ENCODE peak calls at places on chromosome 14, in four cellular contexts. X is neuronal stem cell, R is GM23248, M is neural progenitor cell. F is an unnamed sample.
A peak's percentile ranks its signal among the peaks of the same experiment; 100 is the strongest.

GRCh38 chr14:61625171-61625570 is 70.1 kb upstream of the HIF1A start:
- DNase-seq in M (no peak), X (no peak), R (peak; percentile 25), F (no peak)

GRCh38 chr14:88669346-88669745 is 106.5 kb downstream of the ZC3H14 start:
- DNase-seq in X (no peak), R (no peak), M (peak; percentile 7), F (no peak)

GRCh38 chr14:55589171-55589570 is 9.2 kb downstream of the KTN1 start:
- DNase-seq in X (no peak), R (peak; percentile 32), M (no peak), F (no peak)

GRCh38 chr14:91971188-91971778 is 23.8 kb upstream of the FBLN5 start:
- DNase-seq in M (no peak), R (no peak), X (no peak), F (no peak)

GRCh38 chr14:67602995-67603545 is 3.0 kb upstream of the PIGH start:
- DNase-seq in R (no peak), X (no peak), M (no peak), F (peak; percentile 19)

GRCh38 chr14:98608071-98609060 is 663.6 kb downstream of the BCL11B start:
- DNase-seq in R (no peak), X (no peak), M (no peak), F (no peak)

GRCh38 chr14:92578511-92578910 is 64.9 kb downstream of the RIN3 start:
- DNase-seq in X (no peak), M (no peak), R (peak; percentile 80), F (no peak)

GRCh38 chr14:92198804-92199203 is 77.0 kb downstream of the CPSF2 start:
- DNase-seq in X (no peak), M (no peak), R (no peak), F (no peak)

GRCh38 chr14:100370003-100370402 is 46.9 kb downstream of the SLC25A47 start:
- DNase-seq in M (no peak), R (no peak), X (no peak), F (no peak)

GRCh38 chr14:84482256-84483071 is 1047.5 kb upstream of the FLRT2 start:
- DNase-seq in X (peak; percentile 12), M (peak; percentile 53), R (peak; percentile 38), F (peak; percentile 74)

GRCh38 chr14:101130861-101131260 is 227.3 kb upstream of the RTL1 start:
- DNase-seq in X (no peak), R (no peak), M (peak; percentile 2), F (no peak)

GRCh38 chr14:104597576-104597975 is 7.0 kb downstream of the TMEM179 start:
- DNase-seq in R (no peak), X (no peak), M (no peak), F (no peak)

GRCh38 chr14:63833728-63834127 is 19.1 kb upstream of the SYNE2 start:
- DNase-seq in X (no peak), R (no peak), M (no peak), F (no peak)
- H3K9ac ChIP-seq in X (no peak overlapping the region), R (no peak overlapping the region), M (no peak overlapping the region), F (no peak overlapping the region)

GRCh38 chr14:102194856-102195255 is 55.2 kb downstream of the WDR20 start:
- DNase-seq in M (no peak), X (no peak), R (no peak), F (no peak)
- H3K4me1 ChIP-seq in M (peaks cover 7% of the 10 kb centered on the region), X (peaks cover 5% of the 10 kb centered on the region), R (no peaks in the 10 kb centered on the region), F (peaks cover 32% of the 10 kb centered on the region)

GRCh38 chr14:97031530-97031929 is 234.3 kb downstream of the VRK1 start:
- DNase-seq in R (no peak), X (no peak), M (no peak), F (no peak)
- H3K9me3 ChIP-seq in R (no peaks in the 10 kb centered on the region), X (peaks cover 14% of the 10 kb centered on the region), M (no peaks in the 10 kb centered on the region), F (peaks cover 3% of the 10 kb centered on the region)

GRCh38 chr14:81476816-81477215 is 56.8 kb downstream of the SEL1L start:
- DNase-seq in X (no peak), M (no peak), R (no peak), F (no peak)

GRCh38 chr14:81473456-81474155 is 60.0 kb downstream of the SEL1L start:
- DNase-seq in X (no peak), R (no peak), M (no peak), F (no peak)

GRCh38 chr14:81474685-81475324 is 58.8 kb downstream of the SEL1L start:
- DNase-seq in R (no peak), M (no peak), X (no peak), F (no peak)

GRCh38 chr14:81472096-81472800 is 61.4 kb downstream of the SEL1L start:
- DNase-seq in M (no peak), R (no peak), X (no peak), F (no peak)

DNA sequence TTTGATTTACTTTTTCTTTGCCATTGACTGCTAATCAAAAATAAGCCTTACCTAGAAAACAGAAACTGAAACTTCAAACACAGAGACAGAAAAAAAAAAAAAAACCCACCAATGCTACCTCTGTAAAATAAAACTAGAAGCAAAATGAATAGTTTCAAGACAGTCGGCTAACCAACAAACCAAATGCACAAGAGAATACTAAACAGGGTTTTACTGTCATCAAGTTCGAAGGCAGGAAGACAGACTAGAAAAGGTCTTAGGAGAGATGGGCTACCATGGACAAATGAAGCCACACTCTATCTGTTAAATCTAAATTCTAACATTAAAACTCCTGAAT is 59.5 kb downstream of the SEL1L start:
- DNase-seq in X (no peak), M (no peak), R (no peak), F (no peak)
- H3K9ac ChIP-seq in X (no peak overlapping the region), M (no peak overlapping the region), R (no peak overlapping the region), F (no peak overlapping the region)

GRCh38 chr14:64723691-64724577 is 19.7 kb downstream of the PLEKHG3 start:
- DNase-seq in R (no peak), X (no peak), M (peak; percentile 40), F (no peak)

GRCh38 chr14:64725360-64725815 is 21.2 kb downstream of the PLEKHG3 start:
- DNase-seq in R (no peak), X (no peak), M (peak; percentile 75), F (no peak)

GRCh38 chr14:64725879-64726584 is 21.8 kb downstream of the PLEKHG3 start:
- DNase-seq in M (no peak), X (no peak), R (no peak), F (no peak)

GRCh38 chr14:64722842-64723447 is 18.7 kb downstream of the PLEKHG3 start:
- DNase-seq in M (no peak), R (no peak), X (no peak), F (no peak)

DNA sequence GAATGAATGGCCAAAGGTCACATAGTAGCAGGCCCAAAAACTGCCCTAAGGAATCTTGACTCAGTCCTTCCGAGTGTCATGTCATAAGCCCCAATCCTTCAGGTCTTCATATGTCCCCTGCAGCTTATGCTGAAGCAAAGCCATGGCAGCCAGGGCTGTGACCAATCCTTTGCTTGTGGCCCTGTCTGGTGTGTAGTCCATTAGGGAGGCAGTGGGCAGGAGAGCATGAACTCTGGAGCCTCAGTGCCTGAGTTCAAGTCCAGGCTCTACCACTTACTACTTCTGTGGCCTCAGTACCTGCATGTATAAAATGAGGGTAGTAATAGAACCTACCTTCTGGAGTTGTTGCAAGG is 20.3 kb downstream of the PLEKHG3 start:
- DNase-seq in M (no peak), R (no peak), X (no peak), F (no peak)
- H3K4me1 ChIP-seq in M (peaks cover 57% of the 10 kb centered on the region), R (peaks cover 27% of the 10 kb centered on the region), X (peaks cover 5% of the 10 kb centered on the region), F (peaks cover 30% of the 10 kb centered on the region)

F was measured in adipocyte.